ENCODE peak calls at places on chromosomes 3 and 15, in six cellular contexts. One of them, this sample, is unnamed.

GRCh38 chr3:49908378-49909199 is 4.9 kb upstream of the MST1R start:
- DNase-seq in IMR-90: no peak
- DNase-seq in mammary epithelial cell: no peak
- DNase-seq in tibial nerve: no peak
- DNase-seq in esophagus muscularis mucosa: no peak
- DNase-seq in Panc1: no peak
- DNase-seq in this sample: no peak

GRCh38 chr15:93131485-93132075 is 42.6 kb upstream of the RGMA start:
- DNase-seq in IMR-90: no peak
- DNase-seq in mammary epithelial cell: no peak
- DNase-seq in tibial nerve: no peak
- DNase-seq in esophagus muscularis mucosa: no peak
- DNase-seq in Panc1: no peak
- DNase-seq in this sample: no peak

GRCh38 chr3:156522673-156523072 is 32.2 kb downstream of the SSR3 start:
- DNase-seq in IMR-90: no peak
- DNase-seq in mammary epithelial cell: no peak
- DNase-seq in tibial nerve: no peak
- DNase-seq in esophagus muscularis mucosa: no peak
- DNase-seq in Panc1: no peak
- DNase-seq in this sample: no peak

GRCh38 chr15:88450125-88450798 is 16.9 kb downstream of the MRPL46 start:
- DNase-seq in IMR-90: peak; percentile 66
- DNase-seq in mammary epithelial cell: peak; percentile 52
- DNase-seq in tibial nerve: peak; percentile 28
- DNase-seq in esophagus muscularis mucosa: peak; percentile 90
- DNase-seq in Panc1: peak; percentile 25
- DNase-seq in this sample: no peak

GRCh38 chr15:80585544-80586018 is 109.5 kb upstream of the ABHD17C start:
- DNase-seq in IMR-90: no peak
- DNase-seq in mammary epithelial cell: peak; percentile 79
- DNase-seq in tibial nerve: no peak
- DNase-seq in esophagus muscularis mucosa: no peak
- DNase-seq in Panc1: no peak
- DNase-seq in this sample: no peak

GRCh38 chr3:77411990-77412389 is 372.1 kb downstream of the ROBO2 start:
- DNase-seq in IMR-90: no peak
- DNase-seq in mammary epithelial cell: no peak
- DNase-seq in tibial nerve: no peak
- DNase-seq in esophagus muscularis mucosa: no peak
- DNase-seq in Panc1: no peak
- DNase-seq in this sample: no peak

GRCh38 chr15:101615986-101616848 is 36.0 kb downstream of the TM2D3 start:
- DNase-seq in IMR-90: peak; percentile 67
- DNase-seq in mammary epithelial cell: peak; percentile 48
- DNase-seq in tibial nerve: no peak
- DNase-seq in esophagus muscularis mucosa: no peak
- DNase-seq in Panc1: no peak
- DNase-seq in this sample: no peak

GRCh38 chr15:66963710-66964109 is 101.7 kb upstream of the SMAD3 start:
- DNase-seq in IMR-90: peak; percentile 22
- DNase-seq in mammary epithelial cell: no peak
- DNase-seq in tibial nerve: no peak
- DNase-seq in esophagus muscularis mucosa: no peak
- DNase-seq in Panc1: no peak
- DNase-seq in this sample: no peak

GRCh38 chr15:70152070-70152480 is 54.4 kb upstream of the TLE3 start:
- DNase-seq in IMR-90: peak; percentile 18
- DNase-seq in mammary epithelial cell: no peak
- DNase-seq in tibial nerve: no peak
- DNase-seq in esophagus muscularis mucosa: no peak
- DNase-seq in Panc1: no peak
- DNase-seq in this sample: no peak

GRCh38 chr3:9347086-9347485 is 15.8 kb upstream of the THUMPD3 start:
- DNase-seq in IMR-90: peak; percentile 69
- DNase-seq in mammary epithelial cell: no peak
- DNase-seq in tibial nerve: no peak
- DNase-seq in esophagus muscularis mucosa: no peak
- DNase-seq in Panc1: no peak
- DNase-seq in this sample: no peak

GRCh38 chr3:183810643-183811594 is 14.5 kb downstream of the MAP6D1 start:
- DNase-seq in IMR-90: no peak
- DNase-seq in mammary epithelial cell: no peak
- DNase-seq in tibial nerve: no peak
- DNase-seq in esophagus muscularis mucosa: no peak
- DNase-seq in Panc1: no peak
- DNase-seq in this sample: no peak

GRCh38 chr3:10557783-10558373 is 52.5 kb upstream of the ATP2B2 start:
- DNase-seq in IMR-90: peak; percentile 37
- DNase-seq in mammary epithelial cell: peak; percentile 67
- DNase-seq in tibial nerve: no peak
- DNase-seq in esophagus muscularis mucosa: peak; percentile 60
- DNase-seq in Panc1: no peak
- DNase-seq in this sample: no peak

GRCh38 chr3:13827256-13827655 is 52.6 kb downstream of the WNT7A start:
- DNase-seq in IMR-90: no peak
- DNase-seq in mammary epithelial cell: no peak
- DNase-seq in tibial nerve: no peak
- DNase-seq in esophagus muscularis mucosa: no peak
- DNase-seq in Panc1: no peak
- DNase-seq in this sample: no peak

GRCh38 chr3:29338981-29339833 is 58.3 kb downstream of the RBMS3 start:
- DNase-seq in IMR-90: peak; percentile 60
- DNase-seq in mammary epithelial cell: no peak
- DNase-seq in tibial nerve: no peak
- DNase-seq in esophagus muscularis mucosa: no peak
- DNase-seq in Panc1: no peak
- DNase-seq in this sample: no peak

GRCh38 chr15:77622212-77622941 is 10.3 kb downstream of the LINGO1 start:
- DNase-seq in IMR-90: no peak
- DNase-seq in mammary epithelial cell: no peak
- DNase-seq in tibial nerve: no peak
- DNase-seq in esophagus muscularis mucosa: no peak
- DNase-seq in Panc1: no peak
- DNase-seq in this sample: no peak

GRCh38 chr3:52481819-52482521 is 13.2 kb upstream of the STAB1 start:
- DNase-seq in IMR-90: peak; percentile 4
- DNase-seq in mammary epithelial cell: no peak
- DNase-seq in tibial nerve: no peak
- DNase-seq in esophagus muscularis mucosa: no peak
- DNase-seq in Panc1: no peak
- DNase-seq in this sample: no peak

GRCh38 chr3:70040386-70040785 is 40.9 kb downstream of the SAMMSON start:
- DNase-seq in IMR-90: no peak
- DNase-seq in mammary epithelial cell: no peak
- DNase-seq in tibial nerve: no peak
- DNase-seq in esophagus muscularis mucosa: no peak
- DNase-seq in Panc1: no peak
- DNase-seq in this sample: no peak

GRCh38 chr3:142027713-142028112 is 121.6 kb downstream of the TFDP2 start:
- DNase-seq in IMR-90: no peak
- DNase-seq in mammary epithelial cell: peak; percentile 60
- DNase-seq in tibial nerve: no peak
- DNase-seq in esophagus muscularis mucosa: no peak
- DNase-seq in Panc1: no peak
- DNase-seq in this sample: no peak

GRCh38 chr15:88331291-88331690 is 74.8 kb upstream of the NTRK3 start:
- DNase-seq in IMR-90: peak; percentile 4
- DNase-seq in mammary epithelial cell: peak; percentile 21
- DNase-seq in tibial nerve: no peak
- DNase-seq in esophagus muscularis mucosa: no peak
- DNase-seq in Panc1: peak; percentile 5
- DNase-seq in this sample: no peak

GRCh38 chr3:39668420-39668819 is 141.0 kb upstream of the MYRIP start:
- DNase-seq in IMR-90: peak; percentile 38
- DNase-seq in mammary epithelial cell: peak; percentile 43
- DNase-seq in tibial nerve: no peak
- DNase-seq in esophagus muscularis mucosa: no peak
- DNase-seq in Panc1: no peak
- DNase-seq in this sample: no peak

GRCh38 chr3:13259831-13260230 is 160.3 kb downstream of the NUP210 start:
- DNase-seq in IMR-90: no peak
- DNase-seq in mammary epithelial cell: no peak
- DNase-seq in tibial nerve: no peak
- DNase-seq in esophagus muscularis mucosa: no peak
- DNase-seq in Panc1: no peak
- DNase-seq in this sample: no peak

GRCh38 chr15:77015651-77016320 is 20.9 kb downstream of the PSTPIP1 start:
- DNase-seq in IMR-90: no peak
- DNase-seq in mammary epithelial cell: no peak
- DNase-seq in tibial nerve: no peak
- DNase-seq in esophagus muscularis mucosa: no peak
- DNase-seq in Panc1: no peak
- DNase-seq in this sample: no peak

GRCh38 chr3:12724794-12725193 is 34.3 kb downstream of the TMEM40 start:
- DNase-seq in IMR-90: no peak
- DNase-seq in mammary epithelial cell: no peak
- DNase-seq in tibial nerve: no peak
- DNase-seq in esophagus muscularis mucosa: no peak
- DNase-seq in Panc1: no peak
- DNase-seq in this sample: no peak

GRCh38 chr3:159032311-159032710 is 230.5 kb downstream of the MFSD1 start:
- DNase-seq in IMR-90: no peak
- DNase-seq in mammary epithelial cell: peak; percentile 70
- DNase-seq in tibial nerve: no peak
- DNase-seq in esophagus muscularis mucosa: no peak
- DNase-seq in Panc1: no peak
- DNase-seq in this sample: no peak

GRCh38 chr15:80168421-80168820 is 15.6 kb downstream of the FAH start:
- DNase-seq in IMR-90: no peak
- DNase-seq in mammary epithelial cell: peak; percentile 46
- DNase-seq in tibial nerve: no peak
- DNase-seq in esophagus muscularis mucosa: no peak
- DNase-seq in Panc1: no peak
- DNase-seq in this sample: no peak

GRCh38 chr3:120272294-120272693 is 12.7 kb downstream of the GPR156 start:
- DNase-seq in IMR-90: no peak
- DNase-seq in mammary epithelial cell: no peak
- DNase-seq in tibial nerve: no peak
- DNase-seq in esophagus muscularis mucosa: no peak
- DNase-seq in Panc1: no peak
- DNase-seq in this sample: no peak

GRCh38 chr3:41277790-41278465 is 78.6 kb downstream of the CTNNB1 start:
- DNase-seq in IMR-90: no peak
- DNase-seq in mammary epithelial cell: no peak
- DNase-seq in tibial nerve: no peak
- DNase-seq in esophagus muscularis mucosa: no peak
- DNase-seq in Panc1: no peak
- DNase-seq in this sample: no peak

GRCh38 chr15:54304321-54304720 is 326.1 kb downstream of the UNC13C start:
- DNase-seq in IMR-90: no peak
- DNase-seq in mammary epithelial cell: no peak
- DNase-seq in tibial nerve: no peak
- DNase-seq in esophagus muscularis mucosa: no peak
- DNase-seq in Panc1: no peak
- DNase-seq in this sample: no peak

GRCh38 chr3:135784557-135784956 is 181.0 kb upstream of the PPP2R3A start:
- DNase-seq in IMR-90: no peak
- DNase-seq in mammary epithelial cell: no peak
- DNase-seq in tibial nerve: no peak
- DNase-seq in esophagus muscularis mucosa: no peak
- DNase-seq in Panc1: no peak
- DNase-seq in this sample: no peak

GRCh38 chr3:49563040-49563578 is 8.8 kb downstream of the BSN start:
- DNase-seq in IMR-90: no peak
- DNase-seq in mammary epithelial cell: no peak
- DNase-seq in tibial nerve: no peak
- DNase-seq in esophagus muscularis mucosa: no peak
- DNase-seq in Panc1: no peak
- DNase-seq in this sample: no peak

GRCh38 chr15:41241251-41241964 is 10.3 kb downstream of the CHP1 start:
- DNase-seq in IMR-90: no peak
- DNase-seq in mammary epithelial cell: no peak
- DNase-seq in tibial nerve: no peak
- DNase-seq in esophagus muscularis mucosa: no peak
- DNase-seq in Panc1: no peak
- DNase-seq in this sample: no peak

DNA sequence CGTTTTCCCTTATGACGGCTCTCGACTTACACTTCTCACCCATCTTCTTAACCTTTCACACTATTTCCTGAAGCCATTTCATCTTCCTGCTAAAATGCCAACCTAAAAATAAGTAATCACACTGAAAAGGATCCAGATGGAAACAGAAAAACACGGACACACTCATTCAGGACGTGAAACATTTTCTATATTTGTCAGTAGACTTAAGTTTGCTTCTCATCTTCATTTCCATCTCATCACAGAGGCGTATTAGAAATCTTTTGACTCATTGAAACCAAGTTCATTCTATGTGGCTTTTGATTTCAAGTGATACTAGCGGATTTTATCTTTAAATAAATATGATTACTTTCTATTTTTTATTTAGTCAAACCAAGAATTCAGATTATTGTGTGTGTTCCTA is 27.4 kb upstream of the DLG1 start:
- DNase-seq in IMR-90: no peak
- DNase-seq in mammary epithelial cell: no peak
- DNase-seq in tibial nerve: no peak
- DNase-seq in esophagus muscularis mucosa: no peak
- DNase-seq in Panc1: no peak
- DNase-seq in this sample: no peak
- H3K4me1 ChIP-seq in IMR-90: peaks cover under 1% of the 10 kb centered on the region
- H3K4me1 ChIP-seq in mammary epithelial cell: no peaks in the 10 kb centered on the region
- H3K4me1 ChIP-seq in tibial nerve: no peaks in the 10 kb centered on the region
- H3K4me1 ChIP-seq in esophagus muscularis mucosa: no peaks in the 10 kb centered on the region
- H3K4me1 ChIP-seq in Panc1: no peaks in the 10 kb centered on the region
- H3K4me1 ChIP-seq in this sample: no peaks in the 10 kb centered on the region

GRCh38 chr3:63333815-63334214 is 55.7 kb downstream of the SYNPR start:
- DNase-seq in IMR-90: peak; percentile 9
- DNase-seq in mammary epithelial cell: no peak
- DNase-seq in tibial nerve: no peak
- DNase-seq in esophagus muscularis mucosa: no peak
- DNase-seq in Panc1: no peak
- DNase-seq in this sample: no peak
- TF ChIP-seq CTCF in IMR-90: peak; percentile 16
- TF ChIP-seq CTCF in mammary epithelial cell: peak; percentile 34
- TF ChIP-seq CTCF in tibial nerve: no peak
- TF ChIP-seq CTCF in esophagus muscularis mucosa: no peak
- TF ChIP-seq CTCF in Panc1: peak; percentile 20
- TF ChIP-seq CTCF in this sample: no peak

DNA sequence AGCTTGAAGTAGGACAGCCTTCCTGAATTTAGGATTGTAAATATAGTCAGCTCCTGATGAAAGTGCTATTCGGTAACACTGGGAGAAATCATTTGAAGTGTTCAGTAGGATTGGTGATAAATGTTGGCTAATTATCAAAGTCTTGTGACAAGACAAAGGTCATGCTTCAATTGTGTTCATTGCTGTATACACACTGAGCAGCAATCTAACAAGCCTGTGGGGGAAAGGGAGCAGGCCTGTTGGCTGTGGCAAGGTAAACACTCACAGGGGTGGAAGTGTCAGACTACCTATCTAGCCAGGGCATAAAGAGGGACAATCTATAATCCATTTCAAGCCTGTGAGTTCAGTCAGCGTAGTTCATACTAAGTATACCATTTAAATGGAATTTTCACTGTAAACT is 111.0 kb upstream of the MANF start:
- DNase-seq in IMR-90: no peak
- DNase-seq in mammary epithelial cell: no peak
- DNase-seq in tibial nerve: no peak
- DNase-seq in esophagus muscularis mucosa: no peak
- DNase-seq in Panc1: no peak
- DNase-seq in this sample: no peak
- H3K27ac ChIP-seq in IMR-90: no peak overlapping the region
- H3K27ac ChIP-seq in mammary epithelial cell: no peak overlapping the region
- H3K27ac ChIP-seq in tibial nerve: no peak overlapping the region
- H3K27ac ChIP-seq in esophagus muscularis mucosa: no peak overlapping the region
- H3K27ac ChIP-seq in Panc1: no peak overlapping the region
- H3K27ac ChIP-seq in this sample: no peak overlapping the region

GRCh38 chr15:38558714-38559059 is 5.9 kb downstream of the RASGRP1 start:
- DNase-seq in IMR-90: peak; percentile 80
- DNase-seq in mammary epithelial cell: no peak
- DNase-seq in tibial nerve: no peak
- DNase-seq in esophagus muscularis mucosa: no peak
- DNase-seq in Panc1: no peak
- DNase-seq in this sample: no peak
- H3K4me1 ChIP-seq in IMR-90: peaks cover 32% of the 10 kb centered on the region
- H3K4me1 ChIP-seq in mammary epithelial cell: no peaks in the 10 kb centered on the region
- H3K4me1 ChIP-seq in tibial nerve: no peaks in the 10 kb centered on the region
- H3K4me1 ChIP-seq in esophagus muscularis mucosa: peaks cover under 1% of the 10 kb centered on the region
- H3K4me1 ChIP-seq in Panc1: no peaks in the 10 kb centered on the region
- H3K4me1 ChIP-seq in this sample: peaks cover 1% of the 10 kb centered on the region